ENCODE peak calls at places on chromosomes 6 and 20, in six cellular contexts. I, W, K, V, H and U are unnamed samples.

GRCh38 chr6:30678964-30679726 is 6.3 kb upstream of the DHX16 start:
- DNase-seq in I (peak; percentile 99), W (peak; percentile 95), K (peak; percentile 96), V (peak; percentile 83), H (peak; percentile 91), U (peak; percentile 92)

GRCh38 chr6:10800810-10801209 is 37.5 kb downstream of the MAK start:
- DNase-seq in I (no peak), W (no peak), K (peak; percentile 10), V (no peak), H (peak; percentile 62), U (no peak)

GRCh38 chr6:119112856-119113530 is 34.5 kb upstream of the FAM184A start:
- DNase-seq in I (no peak), W (no peak), K (no peak), V (no peak), H (no peak), U (no peak)

GRCh38 chr6:170230520-170231390 is 60.1 kb downstream of the DLL1 start:
- DNase-seq in I (no peak), W (no peak), K (no peak), V (no peak), H (no peak), U (no peak)

GRCh38 chr20:36845288-36845969 is 30.5 kb upstream of the TLDC2 start:
- DNase-seq in I (no peak), W (no peak), K (no peak), V (no peak), H (no peak), U (no peak)

GRCh38 chr6:26172496-26172958 is 85.3 kb downstream of the HFE start:
- DNase-seq in I (no peak), W (peak; percentile 69), K (no peak), V (no peak), H (peak; percentile 59), U (no peak)

GRCh38 chr6:61810047-61810446 is 476.0 kb downstream of the KHDRBS2 start:
- DNase-seq in I (no peak), W (no peak), K (no peak), V (no peak), H (no peak), U (no peak)

GRCh38 chr20:1950836-1951235 is 43.0 kb downstream of the PDYN start:
- DNase-seq in I (no peak), W (no peak), K (no peak), V (no peak), H (no peak), U (no peak)

GRCh38 chr20:51487525-51488279 is 54.8 kb downstream of the NFATC2 start:
- DNase-seq in I (no peak), W (no peak), K (peak; percentile 82), V (no peak), H (peak; percentile 47), U (no peak)